ENCODE peak calls at places on chromosomes 13 and 19, in five cellular contexts. V is IMR-90, S is K562, C is HepG2, T is GM12878. M is an unnamed sample.

GRCh38 chr19:21838646-21839045 is 2.7 kb upstream of the ZNF43 start:
- DNase-seq in S (no peak), V (peak; percentile 65), C (no peak), T (no peak), M (no peak)

GRCh38 chr13:102774596-102775375 is 1.2 kb upstream of the TEX30 start:
- DNase-seq in C (no peak), V (no peak), T (no peak), S (no peak), M (no peak)

GRCh38 chr13:112061367-112062046 is 5.4 kb upstream of the SOX1 start:
- DNase-seq in S (no peak), C (no peak), T (no peak), V (no peak), M (no peak)

GRCh38 chr13:64248371-64249065 is 2832.9 kb upstream of the PCDH20 start:
- DNase-seq in S (no peak), T (no peak), V (peak; percentile 33), C (no peak), M (no peak)

GRCh38 chr19:3695986-3696659 is 4.1 kb downstream of the PIP5K1C start:
- DNase-seq in C (no peak), T (no peak), V (no peak), S (no peak), M (no peak)

GRCh38 chr19:18388328-18389094 is 2.6 kb downstream of the GDF15 start:
- DNase-seq in S (peak; percentile 88), V (no peak), C (peak; percentile 52), T (peak; percentile 60), M (peak; percentile 72)

GRCh38 chr19:35018379-35018778 is 11.9 kb upstream of the SCN1B start:
- DNase-seq in V (no peak), C (no peak), S (no peak), T (no peak), M (no peak)

GRCh38 chr13:41059466-41059865 is 1.8 kb upstream of the WBP4 start:
- DNase-seq in C (no peak), V (peak; percentile 11), T (no peak), S (no peak), M (no peak)

GRCh38 chr19:1863308-1863637 is at the start of gene KLF16:
- DNase-seq in V (no peak), T (no peak), S (no peak), C (no peak), M (no peak)

GRCh38 chr13:43360911-43361605 is 337.7 kb downstream of the DNAJC15 start:
- DNase-seq in S (no peak), C (no peak), V (peak; percentile 63), T (no peak), M (no peak)

GRCh38 chr19:55676889-55677505 is 2.0 kb downstream of the EPN1 start:
- DNase-seq in V (no peak), T (no peak), S (no peak), C (no peak), M (no peak)

GRCh38 chr13:110777251-110777820 is 63.8 kb downstream of the ING1 start:
- DNase-seq in C (peak; percentile 69), T (no peak), S (no peak), V (peak; percentile 66), M (no peak)

GRCh38 chr13:108902557-108903155 is 273.2 kb downstream of the MYO16 start:
- DNase-seq in S (no peak), V (no peak), T (no peak), C (no peak), M (no peak)

GRCh38 chr19:6416658-6417405 is 7.8 kb downstream of the KHSRP start:
- DNase-seq in T (no peak), C (no peak), S (no peak), V (no peak), M (no peak)

GRCh38 chr13:31060655-31061054 is 101.0 kb downstream of the HSPH1 start:
- DNase-seq in T (no peak), S (no peak), V (no peak), C (no peak), M (no peak)

GRCh38 chr13:75181906-75182305 is 300.1 kb downstream of the TBC1D4 start:
- DNase-seq in C (no peak), S (no peak), T (no peak), V (peak; percentile 76), M (no peak)

GRCh38 chr13:80338781-80339577 is 1.9 kb downstream of the SPRY2 start:
- DNase-seq in V (peak; percentile 88), C (peak; percentile 23), T (no peak), S (peak; percentile 38), M (no peak)

GRCh38 chr19:49877020-49877878 is at the start of the genes AKT1S1 and TBC1D17:
- DNase-seq in T (peak; percentile 100), V (peak; percentile 100), C (peak; percentile 99), S (peak; percentile 89), M (peak; percentile 100)

GRCh38 chr19:45593520-45593919 is 8.5 kb downstream of the GPR4 start:
- DNase-seq in S (no peak), T (no peak), C (no peak), V (no peak), M (no peak)

GRCh38 chr13:31945202-31945978 is 86.2 kb upstream of the FRY start:
- DNase-seq in V (peak; percentile 81), S (no peak), C (no peak), T (no peak), M (no peak)

GRCh38 chr13:111630411-111630810 is 310.0 kb downstream of the TEX29 start:
- DNase-seq in S (no peak), C (no peak), T (no peak), V (no peak), M (no peak)

GRCh38 chr13:77267362-77267761 is 59.5 kb downstream of the MYCBP2 start:
- DNase-seq in C (no peak), S (no peak), T (no peak), V (peak; percentile 34), M (no peak)

GRCh38 chr19:51333836-51334460 is 8.0 kb downstream of the VSIG10L start:
- DNase-seq in S (peak; percentile 77), T (no peak), V (no peak), C (no peak), M (no peak)

GRCh38 chr13:112170823-112171569 is 104.0 kb downstream of the SOX1 start:
- DNase-seq in V (no peak), T (no peak), S (no peak), C (no peak), M (no peak)

GRCh38 chr19:19463348-19464117 is 51.8 kb downstream of the TSSK6 start:
- DNase-seq in C (no peak), T (no peak), V (peak; percentile 86), S (no peak), M (no peak)

GRCh38 chr13:44768775-44769578 is 192.8 kb upstream of the TSC22D1 start:
- DNase-seq in C (no peak), T (peak; percentile 19), V (peak; percentile 46), S (no peak), M (no peak)
- TF ChIP-seq CTCF in C (no peak), T (no peak), V (no peak), S (no peak), M (no peak)

GRCh38 chr19:44202470-44202869 is 9.9 kb upstream of the ZNF227 start:
- DNase-seq in S (no peak), C (no peak), T (no peak), V (peak; percentile 51), M (no peak)
- TF ChIP-seq BHLHE40 in S (no peak), C (no peak), T (no peak), V (no peak), M (no peak)

DNA sequence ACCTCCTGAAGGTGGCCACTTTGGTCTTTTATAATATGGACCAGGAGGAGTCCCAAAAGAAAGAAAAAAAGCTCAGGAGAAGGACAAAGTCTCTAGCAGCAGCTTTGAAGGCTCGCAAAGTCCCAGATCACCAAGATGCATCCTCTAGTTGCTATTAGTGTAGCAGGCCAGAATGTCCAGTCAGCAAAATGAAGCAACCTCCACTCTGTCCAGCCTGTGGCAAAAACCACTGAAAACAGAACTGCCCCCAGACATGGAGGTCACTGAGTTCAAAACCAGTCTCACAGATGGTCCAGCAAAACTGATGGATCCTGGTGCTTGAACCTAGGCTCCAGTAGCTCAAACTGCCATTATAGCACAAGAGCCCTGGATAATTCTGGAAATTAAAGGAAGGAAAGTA is 10.4 kb downstream of the LILRB4 start:
- DNase-seq in C (no peak), T (no peak), V (no peak), S (no peak), M (no peak)
- TF ChIP-seq CTCF in C (no peak), T (no peak), V (no peak), S (no peak), M (no peak)

GRCh38 chr13:22940090-22940710 is 240.6 kb upstream of the SGCG start:
- DNase-seq in V (no peak), S (no peak), T (no peak), C (no peak), M (no peak)

GRCh38 chr13:22938576-22938975 is 242.2 kb upstream of the SGCG start:
- DNase-seq in C (no peak), T (no peak), V (no peak), S (no peak), M (no peak)

GRCh38 chr13:22937241-22937640 is 243.5 kb upstream of the SGCG start:
- DNase-seq in S (no peak), T (no peak), V (no peak), C (no peak), M (no peak)

GRCh38 chr13:22939157-22939556 is 241.6 kb upstream of the SGCG start:
- DNase-seq in C (no peak), V (no peak), S (no peak), T (no peak), M (no peak)

GRCh38 chr13:22940736-22941135 is 240.0 kb upstream of the SGCG start:
- DNase-seq in T (no peak), C (no peak), V (no peak), S (no peak), M (no peak)
- TF ChIP-seq BHLHE40 in T (no peak), C (no peak), V (no peak), S (no peak), M (no peak)

DNA sequence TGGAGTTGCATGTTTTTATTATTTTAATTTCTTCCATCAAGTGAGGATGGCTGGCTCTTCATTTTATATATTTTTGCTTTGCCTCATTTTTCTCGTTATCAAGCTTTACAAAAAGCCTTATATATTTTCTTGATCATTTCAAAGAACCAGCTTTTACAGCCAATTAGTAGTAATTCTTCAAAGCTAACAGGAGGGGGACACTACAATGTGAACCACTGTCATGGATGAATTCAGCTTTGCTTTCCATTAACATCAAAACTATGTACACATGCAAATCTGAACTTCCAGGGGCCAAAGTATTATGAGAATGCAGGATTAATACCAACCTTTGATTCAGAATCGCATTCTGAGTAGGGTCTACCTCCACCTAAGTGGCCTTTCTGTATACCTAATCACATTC is 11.1 kb downstream of the UQCRFS1 start:
- DNase-seq in C (no peak), V (no peak), S (no peak), T (no peak), M (no peak)
- TF ChIP-seq CTCF in C (no peak), V (no peak), S (no peak), T (no peak), M (no peak)

DNA sequence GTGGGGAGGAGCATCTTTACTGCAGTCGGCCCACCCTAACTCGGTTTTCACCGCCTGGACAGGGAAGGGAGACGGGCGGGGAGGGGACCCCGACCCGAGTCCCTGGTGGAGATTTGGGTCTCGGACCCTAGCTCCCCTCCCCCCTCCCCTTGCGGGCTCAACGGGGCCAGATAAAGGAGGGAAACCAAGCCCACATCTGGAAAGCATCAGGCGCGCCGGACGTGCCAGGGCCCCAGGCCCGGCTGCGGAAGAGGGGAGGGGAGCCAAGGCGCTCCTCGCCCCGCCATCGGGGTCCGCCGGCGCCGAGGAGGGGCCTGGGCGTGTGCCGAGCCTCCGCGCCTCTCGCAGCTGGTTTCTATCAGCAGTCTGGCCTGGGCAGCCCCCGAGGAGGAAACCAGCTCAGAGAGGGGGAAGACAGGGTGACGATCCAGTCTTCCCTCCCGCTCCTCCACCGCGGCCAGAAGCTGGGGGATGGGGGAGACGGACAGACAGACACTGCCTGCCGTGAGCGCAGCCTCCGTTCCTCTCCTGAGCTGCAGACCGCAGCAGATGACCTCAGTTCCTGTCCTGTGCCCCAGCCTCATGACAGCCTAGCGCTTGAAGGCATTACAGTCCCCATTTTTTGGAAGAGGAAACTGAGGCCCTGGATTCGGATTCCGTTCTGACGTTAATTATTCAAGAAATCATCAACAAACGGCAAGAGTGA is 3.5 kb upstream of the GNG8 start:
- DNase-seq in S (peak; percentile 51), V (peak; percentile 58), C (no peak), T (no peak), M (no peak)
- TF ChIP-seq BHLHE40 in S (no peak), V (peak; percentile 7), C (no peak), T (peak; percentile 41), M (no peak)

M was measured in A549.